ENCODE peak calls at places on chromosome 15, in nine cellular contexts. One of them, this sample, is unnamed.

GRCh38 chr15:73052679-73053397 is 575 bp downstream of the NEO1 start:
- DNase-seq in LHCN-M2: peak
- DNase-seq in activated gamma-delta T cell treated with Interleukin-2 at 50 U/mL for 16 hours: peak
- DNase-seq in BE2C: peak
- DNase-seq in stimulated activated CD4-positive, alpha-beta T cell treated with anti-CD3 and anti-CD28 coated beads, Interleukin-4, amount 100 ng/mL, for 24 hours: peak
- DNase-seq in A673: peak
- DNase-seq in ecto neural progenitor cell: peak
- DNase-seq in EH: peak
- DNase-seq in RWPE1: peak
- DNase-seq in this sample: peak

GRCh38 chr15:29945943-29946591 is 123.8 kb upstream of the TJP1 start:
- DNase-seq in LHCN-M2: no peak
- DNase-seq in activated gamma-delta T cell treated with Interleukin-2 at 50 U/mL for 16 hours: no peak
- DNase-seq in BE2C: no peak
- DNase-seq in stimulated activated CD4-positive, alpha-beta T cell treated with anti-CD3 and anti-CD28 coated beads, Interleukin-4, amount 100 ng/mL, for 24 hours: no peak
- DNase-seq in A673: no peak
- DNase-seq in ecto neural progenitor cell: no peak
- DNase-seq in EH: peak
- DNase-seq in RWPE1: peak
- DNase-seq in this sample: no peak

GRCh38 chr15:68154923-68155559 is 50.1 kb downstream of the CALML4 start:
- DNase-seq in LHCN-M2: peak
- DNase-seq in activated gamma-delta T cell treated with Interleukin-2 at 50 U/mL for 16 hours: peak
- DNase-seq in BE2C: peak
- DNase-seq in stimulated activated CD4-positive, alpha-beta T cell treated with anti-CD3 and anti-CD28 coated beads, Interleukin-4, amount 100 ng/mL, for 24 hours: peak
- DNase-seq in A673: peak
- DNase-seq in ecto neural progenitor cell: no peak
- DNase-seq in EH: peak
- DNase-seq in RWPE1: peak
- DNase-seq in this sample: peak

GRCh38 chr15:60044636-60045273 is 40.6 kb downstream of the FOXB1 start:
- DNase-seq in LHCN-M2: peak
- DNase-seq in activated gamma-delta T cell treated with Interleukin-2 at 50 U/mL for 16 hours: no peak
- DNase-seq in BE2C: no peak
- DNase-seq in stimulated activated CD4-positive, alpha-beta T cell treated with anti-CD3 and anti-CD28 coated beads, Interleukin-4, amount 100 ng/mL, for 24 hours: peak
- DNase-seq in A673: peak
- DNase-seq in ecto neural progenitor cell: no peak
- DNase-seq in EH: no peak
- DNase-seq in RWPE1: no peak
- DNase-seq in this sample: no peak

GRCh38 chr15:96064351-96064756 is 266.1 kb upstream of the NR2F2 start:
- DNase-seq in LHCN-M2: peak
- DNase-seq in activated gamma-delta T cell treated with Interleukin-2 at 50 U/mL for 16 hours: no peak
- DNase-seq in BE2C: no peak
- DNase-seq in stimulated activated CD4-positive, alpha-beta T cell treated with anti-CD3 and anti-CD28 coated beads, Interleukin-4, amount 100 ng/mL, for 24 hours: no peak
- DNase-seq in A673: peak
- DNase-seq in ecto neural progenitor cell: no peak
- DNase-seq in EH: peak
- DNase-seq in RWPE1: peak
- DNase-seq in this sample: no peak

GRCh38 chr15:59410448-59410896 is 27.5 kb upstream of the FAM81A start:
- DNase-seq in LHCN-M2: no peak
- DNase-seq in activated gamma-delta T cell treated with Interleukin-2 at 50 U/mL for 16 hours: no peak
- DNase-seq in BE2C: no peak
- DNase-seq in stimulated activated CD4-positive, alpha-beta T cell treated with anti-CD3 and anti-CD28 coated beads, Interleukin-4, amount 100 ng/mL, for 24 hours: no peak
- DNase-seq in A673: no peak
- DNase-seq in ecto neural progenitor cell: no peak
- DNase-seq in EH: peak
- DNase-seq in RWPE1: no peak
- DNase-seq in this sample: no peak

GRCh38 chr15:96268421-96269204 is 61.9 kb upstream of the NR2F2 start:
- DNase-seq in LHCN-M2: peak
- DNase-seq in activated gamma-delta T cell treated with Interleukin-2 at 50 U/mL for 16 hours: no peak
- DNase-seq in BE2C: no peak
- DNase-seq in stimulated activated CD4-positive, alpha-beta T cell treated with anti-CD3 and anti-CD28 coated beads, Interleukin-4, amount 100 ng/mL, for 24 hours: no peak
- DNase-seq in A673: peak
- DNase-seq in ecto neural progenitor cell: no peak
- DNase-seq in EH: peak
- DNase-seq in RWPE1: peak
- DNase-seq in this sample: no peak

GRCh38 chr15:36329592-36329991 is 249.8 kb upstream of the CDIN1 start:
- DNase-seq in LHCN-M2: no peak
- DNase-seq in activated gamma-delta T cell treated with Interleukin-2 at 50 U/mL for 16 hours: no peak
- DNase-seq in BE2C: no peak
- DNase-seq in stimulated activated CD4-positive, alpha-beta T cell treated with anti-CD3 and anti-CD28 coated beads, Interleukin-4, amount 100 ng/mL, for 24 hours: no peak
- DNase-seq in A673: no peak
- DNase-seq in ecto neural progenitor cell: no peak
- DNase-seq in EH: no peak
- DNase-seq in RWPE1: no peak
- DNase-seq in this sample: no peak

GRCh38 chr15:56243117-56243773 is 434 bp downstream of the RFX7 start:
- DNase-seq in LHCN-M2: peak
- DNase-seq in activated gamma-delta T cell treated with Interleukin-2 at 50 U/mL for 16 hours: peak
- DNase-seq in BE2C: peak
- DNase-seq in stimulated activated CD4-positive, alpha-beta T cell treated with anti-CD3 and anti-CD28 coated beads, Interleukin-4, amount 100 ng/mL, for 24 hours: peak
- DNase-seq in A673: peak
- DNase-seq in ecto neural progenitor cell: peak
- DNase-seq in EH: peak
- DNase-seq in RWPE1: peak
- DNase-seq in this sample: peak

GRCh38 chr15:97979131-97979502 is 18.6 kb downstream of the ARRDC4 start:
- DNase-seq in LHCN-M2: no peak
- DNase-seq in activated gamma-delta T cell treated with Interleukin-2 at 50 U/mL for 16 hours: no peak
- DNase-seq in BE2C: no peak
- DNase-seq in stimulated activated CD4-positive, alpha-beta T cell treated with anti-CD3 and anti-CD28 coated beads, Interleukin-4, amount 100 ng/mL, for 24 hours: no peak
- DNase-seq in A673: no peak
- DNase-seq in ecto neural progenitor cell: no peak
- DNase-seq in EH: no peak
- DNase-seq in RWPE1: no peak
- DNase-seq in this sample: no peak

This sample was measured in glutamatergic neuron.